ENCODE peak calls at places on chromosomes 3 and 15, in six cellular contexts. One of them, this sample, is unnamed.

GRCh38 chr15:98896802-98897732 is 110.5 kb downstream of the PGPEP1L start:
- DNase-seq in activated naive CD4-positive, alpha-beta T cell: no peak
- DNase-seq in HCEC 1CT: peak
- DNase-seq in T-helper 1 cell: no peak
- DNase-seq in amniotic stem cell: peak
- DNase-seq in BJ: peak
- DNase-seq in this sample: peak

GRCh38 chr15:85754993-85755392 is 39.7 kb downstream of the KLHL25 start:
- DNase-seq in BJ: no peak
- DNase-seq in activated naive CD4-positive, alpha-beta T cell: no peak
- DNase-seq in amniotic stem cell: no peak
- DNase-seq in T-helper 1 cell: no peak
- DNase-seq in HCEC 1CT: no peak
- DNase-seq in this sample: no peak

GRCh38 chr15:100092034-100092433 is 249.7 kb downstream of the ADAMTS17 start:
- DNase-seq in BJ: no peak
- DNase-seq in HCEC 1CT: no peak
- DNase-seq in T-helper 1 cell: no peak
- DNase-seq in activated naive CD4-positive, alpha-beta T cell: no peak
- DNase-seq in amniotic stem cell: no peak
- DNase-seq in this sample: no peak

GRCh38 chr3:129419476-129419875 is 9.0 kb downstream of the EFCAB12 start:
- DNase-seq in T-helper 1 cell: no peak
- DNase-seq in HCEC 1CT: no peak
- DNase-seq in activated naive CD4-positive, alpha-beta T cell: no peak
- DNase-seq in BJ: no peak
- DNase-seq in amniotic stem cell: no peak
- DNase-seq in this sample: no peak

GRCh38 chr3:37456270-37456708 is 281.9 kb upstream of the LRRFIP2 start:
- DNase-seq in T-helper 1 cell: no peak
- DNase-seq in amniotic stem cell: no peak
- DNase-seq in HCEC 1CT: no peak
- DNase-seq in activated naive CD4-positive, alpha-beta T cell: no peak
- DNase-seq in BJ: no peak
- DNase-seq in this sample: no peak

GRCh38 chr15:64749999-64750657 is 25.3 kb downstream of the RBPMS2 start:
- DNase-seq in BJ: no peak
- DNase-seq in amniotic stem cell: no peak
- DNase-seq in T-helper 1 cell: no peak
- DNase-seq in HCEC 1CT: no peak
- DNase-seq in activated naive CD4-positive, alpha-beta T cell: no peak
- DNase-seq in this sample: no peak

GRCh38 chr3:102483556-102483955 is 48.7 kb downstream of the ZPLD1 start:
- DNase-seq in activated naive CD4-positive, alpha-beta T cell: no peak
- DNase-seq in amniotic stem cell: no peak
- DNase-seq in HCEC 1CT: no peak
- DNase-seq in T-helper 1 cell: no peak
- DNase-seq in BJ: no peak
- DNase-seq in this sample: no peak

GRCh38 chr3:52098108-52098507 is 41.7 kb upstream of the DUSP7 start:
- DNase-seq in activated naive CD4-positive, alpha-beta T cell: no peak
- DNase-seq in BJ: no peak
- DNase-seq in HCEC 1CT: no peak
- DNase-seq in T-helper 1 cell: no peak
- DNase-seq in amniotic stem cell: no peak
- DNase-seq in this sample: no peak

GRCh38 chr3:101744811-101745210 is 20.4 kb downstream of the CEP97 start:
- DNase-seq in amniotic stem cell: no peak
- DNase-seq in activated naive CD4-positive, alpha-beta T cell: no peak
- DNase-seq in BJ: no peak
- DNase-seq in T-helper 1 cell: no peak
- DNase-seq in HCEC 1CT: no peak
- DNase-seq in this sample: no peak

GRCh38 chr3:3707858-3708768 is 91.1 kb upstream of the LRRN1 start:
- DNase-seq in T-helper 1 cell: no peak
- DNase-seq in amniotic stem cell: no peak
- DNase-seq in activated naive CD4-positive, alpha-beta T cell: no peak
- DNase-seq in HCEC 1CT: no peak
- DNase-seq in BJ: no peak
- DNase-seq in this sample: no peak

GRCh38 chr3:113249601-113250000 is 38.2 kb downstream of the BOC start:
- DNase-seq in T-helper 1 cell: no peak
- DNase-seq in amniotic stem cell: no peak
- DNase-seq in BJ: no peak
- DNase-seq in activated naive CD4-positive, alpha-beta T cell: no peak
- DNase-seq in HCEC 1CT: no peak
- DNase-seq in this sample: no peak

GRCh38 chr3:152841131-152841530 is 6.2 kb downstream of the P2RY1 start:
- DNase-seq in activated naive CD4-positive, alpha-beta T cell: no peak
- DNase-seq in HCEC 1CT: no peak
- DNase-seq in T-helper 1 cell: no peak
- DNase-seq in amniotic stem cell: no peak
- DNase-seq in BJ: no peak
- DNase-seq in this sample: no peak

GRCh38 chr15:83057660-83058376 is 9.2 kb downstream of the BTBD1 start:
- DNase-seq in BJ: no peak
- DNase-seq in activated naive CD4-positive, alpha-beta T cell: no peak
- DNase-seq in HCEC 1CT: no peak
- DNase-seq in T-helper 1 cell: no peak
- DNase-seq in amniotic stem cell: no peak
- DNase-seq in this sample: no peak